ENCODE peak calls at places on chromosome 11, in five cellular contexts. One of them, this sample, is unnamed.

GRCh38 chr11:75762885-75763284 is 5.7 kb upstream of the DGAT2 start:
- DNase-seq in kidney: peak; percentile 22
- DNase-seq in H1: no peak
- DNase-seq in GM23338: no peak
- DNase-seq in hepatocyte: peak; percentile 54
- DNase-seq in this sample: no peak

GRCh38 chr11:44434191-44434590 is 124.3 kb upstream of the ALX4 start:
- DNase-seq in kidney: no peak
- DNase-seq in H1: no peak
- DNase-seq in GM23338: no peak
- DNase-seq in hepatocyte: no peak
- DNase-seq in this sample: no peak

GRCh38 chr11:77217156-77217555 is 84.3 kb downstream of the GDPD4 start:
- DNase-seq in kidney: no peak
- DNase-seq in H1: no peak
- DNase-seq in GM23338: no peak
- DNase-seq in hepatocyte: no peak
- DNase-seq in this sample: no peak

GRCh38 chr11:104547996-104548661 is 350.1 kb downstream of the CASP12 start:
- DNase-seq in kidney: no peak
- DNase-seq in H1: no peak
- DNase-seq in GM23338: peak; percentile 55
- DNase-seq in hepatocyte: no peak
- DNase-seq in this sample: no peak

GRCh38 chr11:72333657-72334056 is 89.7 kb upstream of the PHOX2A start:
- DNase-seq in kidney: no peak
- DNase-seq in H1: peak; percentile 66
- DNase-seq in GM23338: peak; percentile 89
- DNase-seq in hepatocyte: peak; percentile 25
- DNase-seq in this sample: no peak

GRCh38 chr11:131418214-131418613 is 47.8 kb downstream of the NTM start:
- DNase-seq in kidney: no peak
- DNase-seq in H1: no peak
- DNase-seq in GM23338: peak; percentile 32
- DNase-seq in hepatocyte: no peak
- DNase-seq in this sample: no peak

GRCh38 chr11:32154275-32154674 is 63.4 kb downstream of the RCN1 start:
- DNase-seq in kidney: no peak
- DNase-seq in H1: no peak
- DNase-seq in GM23338: peak; percentile 14
- DNase-seq in hepatocyte: no peak
- DNase-seq in this sample: no peak

GRCh38 chr11:76786053-76787014 is 3.2 kb downstream of the TSKU start:
- DNase-seq in kidney: no peak
- DNase-seq in H1: no peak
- DNase-seq in GM23338: no peak
- DNase-seq in hepatocyte: no peak
- DNase-seq in this sample: no peak

GRCh38 chr11:105609341-105609781 is 512 bp upstream of the GRIA4 start:
- DNase-seq in kidney: no peak
- DNase-seq in H1: peak; percentile 51
- DNase-seq in GM23338: peak; percentile 77
- DNase-seq in hepatocyte: peak; percentile 50
- DNase-seq in this sample: no peak

GRCh38 chr11:126546694-126547093 is 191.2 kb downstream of the ST3GAL4 start:
- DNase-seq in kidney: no peak
- DNase-seq in H1: no peak
- DNase-seq in GM23338: no peak
- DNase-seq in hepatocyte: no peak
- DNase-seq in this sample: no peak

GRCh38 chr11:67382481-67383136 is 9.2 kb upstream of the RAD9A start:
- DNase-seq in kidney: peak; percentile 89
- DNase-seq in H1: peak; percentile 94
- DNase-seq in GM23338: peak; percentile 85
- DNase-seq in hepatocyte: peak; percentile 88
- DNase-seq in this sample: peak; percentile 72

GRCh38 chr11:48043998-48044512 is 63.7 kb downstream of the PTPRJ start:
- DNase-seq in kidney: no peak
- DNase-seq in H1: no peak
- DNase-seq in GM23338: no peak
- DNase-seq in hepatocyte: no peak
- DNase-seq in this sample: no peak

GRCh38 chr11:128757235-128757711 is 63.4 kb downstream of the FLI1 start:
- DNase-seq in kidney: no peak
- DNase-seq in H1: no peak
- DNase-seq in GM23338: peak; percentile 66
- DNase-seq in hepatocyte: no peak
- DNase-seq in this sample: no peak

GRCh38 chr11:132490976-132491375 is 1041.3 kb downstream of the OPCML start:
- DNase-seq in kidney: no peak
- DNase-seq in H1: no peak
- DNase-seq in GM23338: no peak
- DNase-seq in hepatocyte: no peak
- DNase-seq in this sample: no peak

GRCh38 chr11:65444314-65445051 is 21.9 kb downstream of the NEAT1 start:
- DNase-seq in kidney: peak; percentile 78
- DNase-seq in H1: no peak
- DNase-seq in GM23338: no peak
- DNase-seq in hepatocyte: no peak
- DNase-seq in this sample: no peak

GRCh38 chr11:116276051-116277044 is 496.4 kb downstream of the BUD13 start:
- DNase-seq in kidney: peak; percentile 87
- DNase-seq in H1: peak; percentile 99
- DNase-seq in GM23338: peak; percentile 94
- DNase-seq in hepatocyte: peak; percentile 82
- DNase-seq in this sample: peak; percentile 28

GRCh38 chr11:128194226-128194625 is 393.1 kb downstream of the ETS1 start:
- DNase-seq in kidney: no peak
- DNase-seq in H1: no peak
- DNase-seq in GM23338: no peak
- DNase-seq in hepatocyte: no peak
- DNase-seq in this sample: no peak

GRCh38 chr11:59802639-59803176 is 7.9 kb downstream of the MRPL16 start:
- DNase-seq in kidney: no peak
- DNase-seq in H1: no peak
- DNase-seq in GM23338: peak; percentile 58
- DNase-seq in hepatocyte: peak; percentile 62
- DNase-seq in this sample: peak; percentile 28

GRCh38 chr11:110044226-110044968 is 48.8 kb upstream of the ZC3H12C start:
- DNase-seq in kidney: no peak
- DNase-seq in H1: no peak
- DNase-seq in GM23338: peak; percentile 14
- DNase-seq in hepatocyte: no peak
- DNase-seq in this sample: no peak

GRCh38 chr11:64787526-64788320 is 9.4 kb upstream of the SF1 start:
- DNase-seq in kidney: peak; percentile 79
- DNase-seq in H1: peak; percentile 89
- DNase-seq in GM23338: peak; percentile 90
- DNase-seq in hepatocyte: peak; percentile 79
- DNase-seq in this sample: peak; percentile 27

GRCh38 chr11:69934861-69935494 is 115.8 kb upstream of the FGF3 start:
- DNase-seq in kidney: peak; percentile 52
- DNase-seq in H1: no peak
- DNase-seq in GM23338: peak; percentile 53
- DNase-seq in hepatocyte: no peak
- DNase-seq in this sample: no peak

GRCh38 chr11:69903206-69903605 is 84.0 kb upstream of the FGF3 start:
- DNase-seq in kidney: peak; percentile 37
- DNase-seq in H1: no peak
- DNase-seq in GM23338: no peak
- DNase-seq in hepatocyte: no peak
- DNase-seq in this sample: no peak

GRCh38 chr11:43124272-43124920 is 187.4 kb upstream of the API5 start:
- DNase-seq in kidney: no peak
- DNase-seq in H1: no peak
- DNase-seq in GM23338: no peak
- DNase-seq in hepatocyte: no peak
- DNase-seq in this sample: no peak

DNA sequence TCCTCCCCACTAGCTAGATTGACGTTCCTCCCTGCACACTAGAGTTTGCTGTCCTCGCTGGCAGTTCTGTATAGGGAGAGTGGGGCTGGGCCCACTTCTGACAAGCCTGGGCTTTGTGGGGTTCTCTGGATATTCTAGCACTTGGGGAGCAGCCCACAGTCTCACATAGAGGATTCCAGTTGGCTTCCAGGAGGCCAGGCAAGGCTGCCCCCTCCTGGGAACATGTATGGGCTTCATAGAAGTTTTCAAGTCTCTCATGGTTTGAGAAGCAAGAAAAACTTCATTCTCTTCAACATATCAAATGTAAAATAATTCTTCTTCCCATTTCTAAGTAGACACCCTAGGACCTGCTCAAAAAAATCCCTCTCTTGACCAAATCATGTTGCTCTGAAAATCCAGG is 87.5 kb downstream of the NAV2 start:
- DNase-seq in kidney: no peak
- DNase-seq in H1: no peak
- DNase-seq in GM23338: peak; percentile 60
- DNase-seq in hepatocyte: no peak
- DNase-seq in this sample: no peak
- TF ChIP-seq CTCF in kidney: no peak
- TF ChIP-seq CTCF in H1: peak; percentile 37
- TF ChIP-seq CTCF in GM23338: peak; percentile 67
- TF ChIP-seq CTCF in hepatocyte: peak; percentile 38
- TF ChIP-seq CTCF in this sample: peak; percentile 43

GRCh38 chr11:14041040-14041439 is 78.5 kb downstream of the SPON1 start:
- DNase-seq in kidney: no peak
- DNase-seq in H1: no peak
- DNase-seq in GM23338: peak; percentile 75
- DNase-seq in hepatocyte: no peak
- DNase-seq in this sample: no peak
- TF ChIP-seq CTCF in kidney: peak; percentile 33
- TF ChIP-seq CTCF in H1: peak; percentile 71
- TF ChIP-seq CTCF in GM23338: peak; percentile 73
- TF ChIP-seq CTCF in hepatocyte: peak; percentile 17
- TF ChIP-seq CTCF in this sample: peak; percentile 49

GRCh38 chr11:79083346-79083745 is 357.5 kb downstream of the TENM4 start:
- DNase-seq in kidney: no peak
- DNase-seq in H1: no peak
- DNase-seq in GM23338: no peak
- DNase-seq in hepatocyte: no peak
- DNase-seq in this sample: no peak

GRCh38 chr11:79080506-79080905 is 360.3 kb downstream of the TENM4 start:
- DNase-seq in kidney: no peak
- DNase-seq in H1: no peak
- DNase-seq in GM23338: no peak
- DNase-seq in hepatocyte: peak; percentile 39
- DNase-seq in this sample: no peak

GRCh38 chr11:79081441-79082124 is 359.2 kb downstream of the TENM4 start:
- DNase-seq in kidney: no peak
- DNase-seq in H1: no peak
- DNase-seq in GM23338: no peak
- DNase-seq in hepatocyte: no peak
- DNase-seq in this sample: no peak

GRCh38 chr11:79082920-79083319 is 357.9 kb downstream of the TENM4 start:
- DNase-seq in kidney: no peak
- DNase-seq in H1: no peak
- DNase-seq in GM23338: no peak
- DNase-seq in hepatocyte: no peak
- DNase-seq in this sample: no peak

GRCh38 chr11:79082280-79082679 is 358.6 kb downstream of the TENM4 start:
- DNase-seq in kidney: no peak
- DNase-seq in H1: no peak
- DNase-seq in GM23338: no peak
- DNase-seq in hepatocyte: no peak
- DNase-seq in this sample: no peak
- TF ChIP-seq CTCF in kidney: no peak
- TF ChIP-seq CTCF in H1: no peak
- TF ChIP-seq CTCF in GM23338: no peak
- TF ChIP-seq CTCF in hepatocyte: no peak
- TF ChIP-seq CTCF in this sample: no peak

DNA sequence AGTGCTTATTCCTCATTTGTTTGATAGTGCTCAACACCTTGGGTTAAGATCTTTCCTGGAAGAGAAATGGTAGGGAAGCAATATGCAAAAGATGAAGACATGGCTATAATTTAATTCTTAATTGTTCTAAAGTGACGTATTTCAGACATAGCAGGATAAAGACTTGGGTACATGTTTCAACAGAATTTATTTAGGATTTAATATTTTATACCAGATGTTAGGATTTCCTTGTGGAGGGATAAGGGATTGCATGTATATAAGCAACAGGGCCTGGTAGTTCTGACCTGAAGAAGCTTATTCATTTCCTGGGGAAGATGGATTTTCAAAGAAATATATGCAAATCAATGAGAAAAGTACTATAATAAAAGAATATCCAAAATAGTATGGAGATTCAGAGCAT is 163.8 kb downstream of the FAT3 start:
- DNase-seq in kidney: no peak
- DNase-seq in H1: no peak
- DNase-seq in GM23338: no peak
- DNase-seq in hepatocyte: no peak
- DNase-seq in this sample: no peak
- TF ChIP-seq CTCF in kidney: no peak
- TF ChIP-seq CTCF in H1: peak; percentile 33
- TF ChIP-seq CTCF in GM23338: no peak
- TF ChIP-seq CTCF in hepatocyte: no peak
- TF ChIP-seq CTCF in this sample: peak; percentile 12